ENCODE peak calls at places on chromosomes 11 and 22, in eight cellular contexts. One of them, this sample, is unnamed.

GRCh38 chr11:19400296-19400695 is 159.6 kb upstream of the E2F8 start:
- DNase-seq in neural progenitor cell: no peak
- DNase-seq in body of pancreas: no peak
- DNase-seq in upper lobe of left lung: no peak
- DNase-seq in epithelial cell of esophagus: no peak
- DNase-seq in lung microvascular endothelial cell: no peak
- DNase-seq in mesothelial cell of epicardium: no peak
- DNase-seq in activated CD4-positive, CD25-positive, alpha-beta regulatory T cell: no peak
- DNase-seq in this sample: no peak

GRCh38 chr11:47466701-47467250 is 17.8 kb upstream of the RAPSN start:
- DNase-seq in neural progenitor cell: peak; percentile 41
- DNase-seq in body of pancreas: peak; percentile 80
- DNase-seq in upper lobe of left lung: no peak
- DNase-seq in epithelial cell of esophagus: no peak
- DNase-seq in lung microvascular endothelial cell: peak; percentile 79
- DNase-seq in mesothelial cell of epicardium: no peak
- DNase-seq in activated CD4-positive, CD25-positive, alpha-beta regulatory T cell: no peak
- DNase-seq in this sample: peak; percentile 74

GRCh38 chr11:34223021-34223813 is 117.8 kb downstream of the NAT10 start:
- DNase-seq in neural progenitor cell: peak; percentile 30
- DNase-seq in body of pancreas: peak; percentile 53
- DNase-seq in upper lobe of left lung: peak; percentile 23
- DNase-seq in epithelial cell of esophagus: no peak
- DNase-seq in lung microvascular endothelial cell: peak; percentile 72
- DNase-seq in mesothelial cell of epicardium: no peak
- DNase-seq in activated CD4-positive, CD25-positive, alpha-beta regulatory T cell: no peak
- DNase-seq in this sample: no peak

GRCh38 chr22:35310556-35311550 is 11.2 kb downstream of the TOM1 start:
- DNase-seq in neural progenitor cell: peak; percentile 25
- DNase-seq in body of pancreas: peak; percentile 36
- DNase-seq in upper lobe of left lung: no peak
- DNase-seq in epithelial cell of esophagus: peak; percentile 41
- DNase-seq in lung microvascular endothelial cell: no peak
- DNase-seq in mesothelial cell of epicardium: no peak
- DNase-seq in activated CD4-positive, CD25-positive, alpha-beta regulatory T cell: no peak
- DNase-seq in this sample: no peak

GRCh38 chr11:35099278-35100018 is 39.5 kb upstream of the CD44 start:
- DNase-seq in neural progenitor cell: no peak
- DNase-seq in body of pancreas: no peak
- DNase-seq in upper lobe of left lung: no peak
- DNase-seq in epithelial cell of esophagus: peak; percentile 33
- DNase-seq in lung microvascular endothelial cell: peak; percentile 37
- DNase-seq in mesothelial cell of epicardium: no peak
- DNase-seq in activated CD4-positive, CD25-positive, alpha-beta regulatory T cell: no peak
- DNase-seq in this sample: no peak

GRCh38 chr11:92396133-92396532 is 171.5 kb downstream of the FAT3 start:
- DNase-seq in neural progenitor cell: no peak
- DNase-seq in body of pancreas: no peak
- DNase-seq in upper lobe of left lung: no peak
- DNase-seq in epithelial cell of esophagus: no peak
- DNase-seq in lung microvascular endothelial cell: no peak
- DNase-seq in mesothelial cell of epicardium: no peak
- DNase-seq in activated CD4-positive, CD25-positive, alpha-beta regulatory T cell: no peak
- DNase-seq in this sample: no peak

GRCh38 chr22:26894362-26894761 is 237.0 kb downstream of the MIAT start:
- DNase-seq in neural progenitor cell: no peak
- DNase-seq in body of pancreas: no peak
- DNase-seq in upper lobe of left lung: no peak
- DNase-seq in epithelial cell of esophagus: no peak
- DNase-seq in lung microvascular endothelial cell: no peak
- DNase-seq in mesothelial cell of epicardium: no peak
- DNase-seq in activated CD4-positive, CD25-positive, alpha-beta regulatory T cell: no peak
- DNase-seq in this sample: no peak

GRCh38 chr22:45239378-45240136 is 1.1 kb downstream of the KIAA0930 start:
- DNase-seq in neural progenitor cell: no peak
- DNase-seq in body of pancreas: no peak
- DNase-seq in upper lobe of left lung: peak; percentile 45
- DNase-seq in epithelial cell of esophagus: peak; percentile 37
- DNase-seq in lung microvascular endothelial cell: no peak
- DNase-seq in mesothelial cell of epicardium: no peak
- DNase-seq in activated CD4-positive, CD25-positive, alpha-beta regulatory T cell: no peak
- DNase-seq in this sample: no peak

GRCh38 chr11:95863486-95864140 is 60.3 kb downstream of the MTMR2 start:
- DNase-seq in neural progenitor cell: no peak
- DNase-seq in body of pancreas: no peak
- DNase-seq in upper lobe of left lung: no peak
- DNase-seq in epithelial cell of esophagus: no peak
- DNase-seq in lung microvascular endothelial cell: no peak
- DNase-seq in mesothelial cell of epicardium: no peak
- DNase-seq in activated CD4-positive, CD25-positive, alpha-beta regulatory T cell: no peak
- DNase-seq in this sample: no peak

GRCh38 chr22:43136255-43136654 is 6.9 kb downstream of the MCAT start:
- DNase-seq in neural progenitor cell: peak; percentile 60
- DNase-seq in body of pancreas: peak; percentile 52
- DNase-seq in upper lobe of left lung: peak; percentile 36
- DNase-seq in epithelial cell of esophagus: peak; percentile 48
- DNase-seq in lung microvascular endothelial cell: peak; percentile 80
- DNase-seq in mesothelial cell of epicardium: peak; percentile 56
- DNase-seq in activated CD4-positive, CD25-positive, alpha-beta regulatory T cell: no peak
- DNase-seq in this sample: no peak

GRCh38 chr11:72441647-72442267 is 7.4 kb upstream of the CLPB start:
- DNase-seq in neural progenitor cell: no peak
- DNase-seq in body of pancreas: peak; percentile 9
- DNase-seq in upper lobe of left lung: peak; percentile 32
- DNase-seq in epithelial cell of esophagus: no peak
- DNase-seq in lung microvascular endothelial cell: no peak
- DNase-seq in mesothelial cell of epicardium: no peak
- DNase-seq in activated CD4-positive, CD25-positive, alpha-beta regulatory T cell: no peak
- DNase-seq in this sample: peak; percentile 62

GRCh38 chr11:133984828-133985227 is 28.1 kb upstream of the IGSF9B start:
- DNase-seq in neural progenitor cell: no peak
- DNase-seq in body of pancreas: no peak
- DNase-seq in upper lobe of left lung: no peak
- DNase-seq in epithelial cell of esophagus: no peak
- DNase-seq in lung microvascular endothelial cell: no peak
- DNase-seq in mesothelial cell of epicardium: no peak
- DNase-seq in activated CD4-positive, CD25-positive, alpha-beta regulatory T cell: no peak
- DNase-seq in this sample: no peak

GRCh38 chr11:12207384-12208150 is 97.2 kb downstream of the MICAL2 start:
- DNase-seq in neural progenitor cell: no peak
- DNase-seq in body of pancreas: no peak
- DNase-seq in upper lobe of left lung: no peak
- DNase-seq in epithelial cell of esophagus: no peak
- DNase-seq in lung microvascular endothelial cell: no peak
- DNase-seq in mesothelial cell of epicardium: no peak
- DNase-seq in activated CD4-positive, CD25-positive, alpha-beta regulatory T cell: no peak
- DNase-seq in this sample: no peak

GRCh38 chr22:20013382-20013871 is 3.2 kb downstream of the ARVCF start:
- DNase-seq in neural progenitor cell: peak; percentile 92
- DNase-seq in body of pancreas: peak; percentile 54
- DNase-seq in upper lobe of left lung: peak; percentile 55
- DNase-seq in epithelial cell of esophagus: peak; percentile 51
- DNase-seq in lung microvascular endothelial cell: peak; percentile 85
- DNase-seq in mesothelial cell of epicardium: peak; percentile 81
- DNase-seq in activated CD4-positive, CD25-positive, alpha-beta regulatory T cell: peak; percentile 17
- DNase-seq in this sample: no peak

GRCh38 chr22:33049125-33049729 is 9.0 kb downstream of the SYN3 start:
- DNase-seq in neural progenitor cell: peak; percentile 82
- DNase-seq in body of pancreas: peak; percentile 82
- DNase-seq in upper lobe of left lung: peak; percentile 56
- DNase-seq in epithelial cell of esophagus: peak; percentile 76
- DNase-seq in lung microvascular endothelial cell: peak; percentile 78
- DNase-seq in mesothelial cell of epicardium: peak; percentile 80
- DNase-seq in activated CD4-positive, CD25-positive, alpha-beta regulatory T cell: peak; percentile 14
- DNase-seq in this sample: peak; percentile 80

GRCh38 chr11:120565436-120566155 is 54.0 kb downstream of the GRIK4 start:
- DNase-seq in neural progenitor cell: no peak
- DNase-seq in body of pancreas: no peak
- DNase-seq in upper lobe of left lung: no peak
- DNase-seq in epithelial cell of esophagus: peak; percentile 40
- DNase-seq in lung microvascular endothelial cell: no peak
- DNase-seq in mesothelial cell of epicardium: no peak
- DNase-seq in activated CD4-positive, CD25-positive, alpha-beta regulatory T cell: no peak
- DNase-seq in this sample: peak; percentile 14

GRCh38 chr11:75388386-75389275 is 10.7 kb upstream of the RPS3 start:
- DNase-seq in neural progenitor cell: peak; percentile 79
- DNase-seq in body of pancreas: peak; percentile 84
- DNase-seq in upper lobe of left lung: peak; percentile 72
- DNase-seq in epithelial cell of esophagus: peak; percentile 75
- DNase-seq in lung microvascular endothelial cell: peak; percentile 94
- DNase-seq in mesothelial cell of epicardium: peak; percentile 67
- DNase-seq in activated CD4-positive, CD25-positive, alpha-beta regulatory T cell: peak; percentile 14
- DNase-seq in this sample: peak; percentile 82

GRCh38 chr22:23128269-23129108 is 13.3 kb downstream of the RSPH14 start:
- DNase-seq in neural progenitor cell: peak; percentile 91
- DNase-seq in body of pancreas: peak; percentile 78
- DNase-seq in upper lobe of left lung: peak; percentile 63
- DNase-seq in epithelial cell of esophagus: peak; percentile 72
- DNase-seq in lung microvascular endothelial cell: peak; percentile 82
- DNase-seq in mesothelial cell of epicardium: peak; percentile 91
- DNase-seq in activated CD4-positive, CD25-positive, alpha-beta regulatory T cell: peak; percentile 47
- DNase-seq in this sample: peak; percentile 89

GRCh38 chr11:96200243-96200642 is 142.8 kb downstream of the MAML2 start:
- DNase-seq in neural progenitor cell: no peak
- DNase-seq in body of pancreas: no peak
- DNase-seq in upper lobe of left lung: no peak
- DNase-seq in epithelial cell of esophagus: no peak
- DNase-seq in lung microvascular endothelial cell: no peak
- DNase-seq in mesothelial cell of epicardium: no peak
- DNase-seq in activated CD4-positive, CD25-positive, alpha-beta regulatory T cell: no peak
- DNase-seq in this sample: no peak

GRCh38 chr11:125874556-125875124 is 12.8 kb upstream of the HYLS1 start:
- DNase-seq in neural progenitor cell: peak; percentile 89
- DNase-seq in body of pancreas: peak; percentile 65
- DNase-seq in upper lobe of left lung: no peak
- DNase-seq in epithelial cell of esophagus: peak; percentile 73
- DNase-seq in lung microvascular endothelial cell: peak; percentile 79
- DNase-seq in mesothelial cell of epicardium: peak; percentile 62
- DNase-seq in activated CD4-positive, CD25-positive, alpha-beta regulatory T cell: peak; percentile 2
- DNase-seq in this sample: peak; percentile 88

GRCh38 chr22:19806213-19807160 is 45.9 kb downstream of the TBX1 start:
- DNase-seq in neural progenitor cell: no peak
- DNase-seq in body of pancreas: peak; percentile 29
- DNase-seq in upper lobe of left lung: peak; percentile 81
- DNase-seq in epithelial cell of esophagus: peak; percentile 96
- DNase-seq in lung microvascular endothelial cell: peak; percentile 27
- DNase-seq in mesothelial cell of epicardium: no peak
- DNase-seq in activated CD4-positive, CD25-positive, alpha-beta regulatory T cell: no peak
- DNase-seq in this sample: no peak

GRCh38 chr11:57641426-57641825 is 8.3 kb downstream of the YPEL4 start:
- DNase-seq in neural progenitor cell: peak; percentile 60
- DNase-seq in body of pancreas: no peak
- DNase-seq in upper lobe of left lung: no peak
- DNase-seq in epithelial cell of esophagus: peak; percentile 72
- DNase-seq in lung microvascular endothelial cell: peak; percentile 38
- DNase-seq in mesothelial cell of epicardium: no peak
- DNase-seq in activated CD4-positive, CD25-positive, alpha-beta regulatory T cell: no peak
- DNase-seq in this sample: peak; percentile 54

GRCh38 chr22:44309137-44309536 is 3.6 kb downstream of the SHISAL1 start:
- DNase-seq in neural progenitor cell: no peak
- DNase-seq in body of pancreas: no peak
- DNase-seq in upper lobe of left lung: no peak
- DNase-seq in epithelial cell of esophagus: peak; percentile 96
- DNase-seq in lung microvascular endothelial cell: peak; percentile 42
- DNase-seq in mesothelial cell of epicardium: no peak
- DNase-seq in activated CD4-positive, CD25-positive, alpha-beta regulatory T cell: no peak
- DNase-seq in this sample: no peak

GRCh38 chr11:111347723-111348115 is 31.4 kb downstream of the POU2AF1 start:
- DNase-seq in neural progenitor cell: no peak
- DNase-seq in body of pancreas: no peak
- DNase-seq in upper lobe of left lung: no peak
- DNase-seq in epithelial cell of esophagus: no peak
- DNase-seq in lung microvascular endothelial cell: no peak
- DNase-seq in mesothelial cell of epicardium: no peak
- DNase-seq in activated CD4-positive, CD25-positive, alpha-beta regulatory T cell: no peak
- DNase-seq in this sample: no peak

GRCh38 chr11:130600616-130601015 is 152.2 kb downstream of the ADAMTS15 start:
- DNase-seq in neural progenitor cell: no peak
- DNase-seq in body of pancreas: no peak
- DNase-seq in upper lobe of left lung: no peak
- DNase-seq in epithelial cell of esophagus: no peak
- DNase-seq in lung microvascular endothelial cell: no peak
- DNase-seq in mesothelial cell of epicardium: no peak
- DNase-seq in activated CD4-positive, CD25-positive, alpha-beta regulatory T cell: no peak
- DNase-seq in this sample: no peak

GRCh38 chr11:119809346-119809745 is 80.3 kb upstream of the NECTIN1 start:
- DNase-seq in neural progenitor cell: no peak
- DNase-seq in body of pancreas: no peak
- DNase-seq in upper lobe of left lung: no peak
- DNase-seq in epithelial cell of esophagus: no peak
- DNase-seq in lung microvascular endothelial cell: no peak
- DNase-seq in mesothelial cell of epicardium: no peak
- DNase-seq in activated CD4-positive, CD25-positive, alpha-beta regulatory T cell: no peak
- DNase-seq in this sample: no peak

GRCh38 chr11:289145-289705 is 299 bp downstream of the PGGHG start:
- DNase-seq in neural progenitor cell: no peak
- DNase-seq in body of pancreas: no peak
- DNase-seq in upper lobe of left lung: no peak
- DNase-seq in epithelial cell of esophagus: no peak
- DNase-seq in lung microvascular endothelial cell: no peak
- DNase-seq in mesothelial cell of epicardium: no peak
- DNase-seq in activated CD4-positive, CD25-positive, alpha-beta regulatory T cell: no peak
- DNase-seq in this sample: no peak